ENCODE peak calls at places on chromosome 9, in ten cellular contexts. M, K, U, X, D, B, E, R, T and A are unnamed samples.
A peak's percentile ranks its signal among the peaks of the same experiment; 100 is the strongest.

GRCh38 chr9:128920381-128921058 is at the start of gene PHYHD1:
- DNase-seq in M (peak; percentile 70), K (peak; percentile 82), U (no peak), X (peak; percentile 84), D (no peak), B (peak; percentile 75), E (no peak), R (peak; percentile 53), T (no peak), A (peak; percentile 66)

GRCh38 chr9:5354184-5354583 is 14.5 kb upstream of the RLN1 start:
- DNase-seq in M (no peak), K (no peak), U (no peak), X (no peak), D (no peak), B (no peak), E (no peak), R (no peak), T (no peak), A (no peak)

GRCh38 chr9:116087751-116088194 is 65.8 kb upstream of the PAPPA start:
- DNase-seq in M (no peak), K (no peak), U (peak; percentile 47), X (no peak), D (no peak), B (peak; percentile 77), E (peak; percentile 20), R (no peak), T (no peak), A (no peak)

GRCh38 chr9:26228273-26228672 is 550.0 kb upstream of the TUSC1 start:
- DNase-seq in M (no peak), K (no peak), U (no peak), X (no peak), D (no peak), B (peak; percentile 36), E (no peak), R (no peak), T (no peak), A (no peak)

GRCh38 chr9:133126697-133127339 is 5.8 kb upstream of the RALGDS start:
- DNase-seq in M (no peak), K (peak; percentile 70), U (no peak), X (no peak), D (no peak), B (no peak), E (no peak), R (no peak), T (no peak), A (no peak)

GRCh38 chr9:34665381-34666250 is 3.2 kb upstream of the CCL27 start:
- DNase-seq in M (peak; percentile 77), K (peak; percentile 98), U (peak; percentile 99), X (peak; percentile 94), D (peak; percentile 99), B (peak; percentile 97), E (peak; percentile 94), R (peak; percentile 98), T (peak; percentile 98), A (no peak)

GRCh38 chr9:78881295-78881694 is 584.4 kb downstream of the PSAT1 start:
- DNase-seq in M (no peak), K (no peak), U (no peak), X (no peak), D (no peak), B (no peak), E (no peak), R (no peak), T (no peak), A (no peak)

GRCh38 chr9:89410709-89411111 is 87.2 kb downstream of the SEMA4D start:
- DNase-seq in M (no peak), K (no peak), U (no peak), X (peak; percentile 21), D (no peak), B (peak; percentile 34), E (no peak), R (no peak), T (no peak), A (peak; percentile 56)

GRCh38 chr9:2377135-2377534 is 244.5 kb upstream of the VLDLR start:
- DNase-seq in M (no peak), K (no peak), U (no peak), X (no peak), D (no peak), B (no peak), E (no peak), R (no peak), T (no peak), A (no peak)

GRCh38 chr9:114844766-114845165 is 38.9 kb upstream of the TNFSF15 start:
- DNase-seq in M (no peak), K (no peak), U (no peak), X (no peak), D (no peak), B (no peak), E (no peak), R (no peak), T (no peak), A (no peak)

GRCh38 chr9:136942112-136942880 is 2.2 kb downstream of the FBXW5 start:
- DNase-seq in M (no peak), K (peak; percentile 76), U (no peak), X (no peak), D (no peak), B (no peak), E (no peak), R (peak; percentile 38), T (no peak), A (no peak)

GRCh38 chr9:134053941-134054761 is 13.7 kb downstream of the BRD3 start:
- DNase-seq in M (no peak), K (no peak), U (no peak), X (no peak), D (no peak), B (no peak), E (no peak), R (no peak), T (no peak), A (no peak)

GRCh38 chr9:18863821-18864220 is 169.2 kb downstream of the SAXO1 start:
- DNase-seq in M (no peak), K (no peak), U (no peak), X (no peak), D (no peak), B (no peak), E (no peak), R (no peak), T (no peak), A (no peak)

GRCh38 chr9:926976-927375 is 49.5 kb upstream of the DMRT3 start:
- DNase-seq in M (no peak), K (no peak), U (no peak), X (no peak), D (no peak), B (no peak), E (no peak), R (no peak), T (no peak), A (no peak)

GRCh38 chr9:88954073-88954472 is 37.2 kb upstream of the S1PR3 start:
- DNase-seq in M (no peak), K (no peak), U (no peak), X (no peak), D (no peak), B (peak; percentile 61), E (no peak), R (no peak), T (no peak), A (no peak)

GRCh38 chr9:36320457-36320856 is 62.2 kb upstream of the GNE start:
- DNase-seq in M (no peak), K (no peak), U (peak; percentile 76), X (no peak), D (peak; percentile 52), B (no peak), E (no peak), R (no peak), T (no peak), A (no peak)

GRCh38 chr9:134452728-134453127 is 126.5 kb downstream of the RXRA start:
- DNase-seq in M (no peak), K (no peak), U (no peak), X (no peak), D (no peak), B (no peak), E (no peak), R (no peak), T (no peak), A (no peak)

GRCh38 chr9:132753593-132753880 is 83.3 kb downstream of the GTF3C4 start:
- DNase-seq in M (no peak), K (no peak), U (no peak), X (no peak), D (no peak), B (no peak), E (no peak), R (peak; percentile 51), T (no peak), A (no peak)

GRCh38 chr9:22913026-22913425 is 466.4 kb downstream of the DMRTA1 start:
- DNase-seq in M (no peak), K (no peak), U (no peak), X (no peak), D (no peak), B (no peak), E (no peak), R (no peak), T (no peak), A (no peak)

GRCh38 chr9:30746589-30746988 is 1637.9 kb upstream of the ACO1 start:
- DNase-seq in M (no peak), K (no peak), U (no peak), X (no peak), D (no peak), B (no peak), E (no peak), R (no peak), T (no peak), A (no peak)

GRCh38 chr9:136667217-136667939 is 4.7 kb downstream of the EGFL7 start:
- DNase-seq in M (no peak), K (no peak), U (no peak), X (no peak), D (no peak), B (no peak), E (no peak), R (no peak), T (no peak), A (no peak)

GRCh38 chr9:22237497-22238363 is 208.9 kb upstream of the DMRTA1 start:
- DNase-seq in M (no peak), K (no peak), U (peak; percentile 53), X (no peak), D (peak; percentile 63), B (peak; percentile 97), E (no peak), R (no peak), T (no peak), A (peak; percentile 84)

GRCh38 chr9:115969096-115969495 is 184.5 kb upstream of the PAPPA start:
- DNase-seq in M (no peak), K (no peak), U (no peak), X (no peak), D (no peak), B (no peak), E (no peak), R (no peak), T (no peak), A (no peak)

GRCh38 chr9:130138791-130139190 is 33.4 kb upstream of the NCS1 start:
- DNase-seq in M (no peak), K (no peak), U (no peak), X (peak; percentile 33), D (peak; percentile 78), B (peak; percentile 82), E (no peak), R (peak; percentile 56), T (no peak), A (peak; percentile 37)

GRCh38 chr9:95296761-95297160 is 20.7 kb downstream of the FANCC start:
- DNase-seq in M (no peak), K (no peak), U (no peak), X (no peak), D (no peak), B (no peak), E (no peak), R (no peak), T (no peak), A (no peak)

GRCh38 chr9:96383165-96383939 is at the start of gene SLC35D2:
- DNase-seq in M (no peak), K (peak; percentile 93), U (peak; percentile 67), X (peak; percentile 48), D (peak; percentile 91), B (peak; percentile 79), E (peak; percentile 19), R (peak; percentile 89), T (peak; percentile 84), A (peak; percentile 84)

GRCh38 chr9:87322840-87323635 is 174.6 kb upstream of the DAPK1 start:
- DNase-seq in M (no peak), K (no peak), U (no peak), X (no peak), D (no peak), B (peak; percentile 9), E (no peak), R (no peak), T (no peak), A (no peak)

GRCh38 chr9:101028346-101029299 is at the start of gene PLPPR1:
- DNase-seq in M (peak; percentile 95), K (peak; percentile 86), U (peak; percentile 44), X (peak; percentile 84), D (peak; percentile 87), B (no peak), E (peak; percentile 87), R (peak; percentile 92), T (peak; percentile 95), A (peak; percentile 78)